ENCODE peak calls at places on chromosomes 4 and X, in five cellular contexts. C is hepatocyte, U is uterus, B is hippocampal formation, T is HT1080. V is an unnamed sample.

GRCh38 chrX:150363561-150364346 is 637 bp downstream of the MAMLD1 start:
- DNase-seq in C (peak), U (peak), B (peak), T (peak), V (no peak)

GRCh38 chrX:131841496-131842410 is 181.3 kb upstream of the STK26 start:
- DNase-seq in C (peak), U (no peak), B (peak), T (peak), V (peak)

GRCh38 chr4:16461362-16461761 is 235.1 kb upstream of the TAPT1 start:
- DNase-seq in C (no peak), U (no peak), B (no peak), T (peak), V (no peak)

GRCh38 chr4:123599920-123600394 is 203.4 kb downstream of the SPRY1 start:
- DNase-seq in C (peak), U (peak), B (peak), T (peak), V (peak)

GRCh38 chr4:19735012-19735411 is 516.7 kb upstream of the SLIT2 start:
- DNase-seq in C (no peak), U (no peak), B (no peak), T (no peak), V (no peak)

GRCh38 chr4:139887962-139888735 is 222.5 kb downstream of the MGST2 start:
- DNase-seq in C (no peak), U (no peak), B (no peak), T (peak), V (no peak)

GRCh38 chrX:78747471-78747870 is at the start of gene LPAR4:
- DNase-seq in C (peak), U (no peak), B (no peak), T (no peak), V (no peak)

GRCh38 chr4:78369691-78370090 is 181.9 kb upstream of the ANXA3 start:
- DNase-seq in C (no peak), U (no peak), B (no peak), T (peak), V (no peak)

GRCh38 chr4:26288308-26288982 is 32.4 kb upstream of the RBPJ start:
- DNase-seq in C (no peak), U (no peak), B (no peak), T (peak), V (peak)

GRCh38 chr4:123350191-123350544 is 46.4 kb upstream of the SPRY1 start:
- DNase-seq in C (peak), U (no peak), B (no peak), T (peak), V (peak)

GRCh38 chr4:147617841-147618421 is 734 bp downstream of the TMEM184C start:
- DNase-seq in C (no peak), U (no peak), B (no peak), T (no peak), V (no peak)

GRCh38 chrX:63050225-63050624 is 300.9 kb downstream of the SPIN4 start:
- DNase-seq in C (no peak), U (no peak), B (no peak), T (peak), V (no peak)

GRCh38 chr4:71553605-71554004 is 214.8 kb downstream of the SLC4A4 start:
- DNase-seq in C (peak), U (no peak), B (peak), T (peak), V (no peak)

GRCh38 chr4:21664355-21664754 is 284.2 kb downstream of the KCNIP4 start:
- DNase-seq in C (no peak), U (no peak), B (no peak), T (no peak), V (no peak)

GRCh38 chr4:52657630-52658501 is 1.2 kb downstream of the USP46 start:
- DNase-seq in C (peak), U (no peak), B (no peak), T (no peak), V (no peak)

GRCh38 chr4:152308925-152309324 is 227.0 kb downstream of the FBXW7 start:
- DNase-seq in C (no peak), U (no peak), B (no peak), T (no peak), V (no peak)

GRCh38 chrX:37378830-37379229 is 29.7 kb downstream of the PRRG1 start:
- DNase-seq in C (no peak), U (no peak), B (no peak), T (no peak), V (no peak)

GRCh38 chrX:47191331-47191730 is 2.3 kb upstream of the UBA1 start:
- DNase-seq in C (peak), U (no peak), B (no peak), T (no peak), V (no peak)

GRCh38 chr4:53790286-53790685 is 199.0 kb upstream of the LNX1 start:
- DNase-seq in C (no peak), U (no peak), B (peak), T (no peak), V (no peak)

GRCh38 chr4:121192013-121192412 is 27.9 kb upstream of the TNIP3 start:
- DNase-seq in C (no peak), U (no peak), B (no peak), T (no peak), V (no peak)

GRCh38 chr4:8555716-8556115 is 24.5 kb upstream of the GPR78 start:
- DNase-seq in C (no peak), U (no peak), B (no peak), T (no peak), V (no peak)

V was measured in GDM1.